ENCODE peak calls at places on chromosomes 2 and 18, in seven cellular contexts. C is ovary, L is NT2/D1, G is Caco-2, Q is mammary epithelial cell, E is prostate gland, U is SK-N-SH. Z is an unnamed sample. For H3K36me3 and H3K27me3, the result is how much of the 10 kb centered on the place peaks cover.

GRCh38 chr18:37042381-37042780 is 213.5 kb downstream of the KIAA1328 start:
- DNase-seq in C (no peak), U (no peak), L (no peak), E (no peak), Q (no peak), G (no peak), Z (no peak)

GRCh38 chr2:54366487-54367280 is 89.4 kb upstream of the SPTBN1 start:
- DNase-seq in G (no peak), E (no peak), C (no peak), U (no peak), Q (peak), L (no peak), Z (no peak)

GRCh38 chr2:191296083-191297006 is 51.1 kb downstream of the MYO1B start:
- DNase-seq in E (no peak), L (no peak), Q (no peak), G (no peak), C (no peak), U (no peak), Z (no peak)

GRCh38 chr2:160406591-160407392 is 86.8 kb downstream of the RBMS1 start:
- DNase-seq in C (peak), G (peak), U (peak), L (no peak), Q (peak), E (peak), Z (peak)

GRCh38 chr2:72143441-72144356 is 4.0 kb downstream of the CYP26B1 start:
- DNase-seq in C (peak), U (peak), L (no peak), G (no peak), E (peak), Q (no peak), Z (peak)

GRCh38 chr2:119196301-119197124 is 27.1 kb upstream of the STEAP3 start:
- DNase-seq in E (no peak), G (no peak), Q (peak), U (no peak), C (no peak), L (peak), Z (peak)

GRCh38 chr18:24209558-24209957 is 70.7 kb downstream of the CABYR start:
- DNase-seq in G (no peak), L (no peak), E (no peak), C (no peak), U (no peak), Q (no peak), Z (no peak)

GRCh38 chr2:177489719-177490301 is 97.2 kb downstream of the AGPS start:
- DNase-seq in E (no peak), G (peak), C (no peak), U (peak), L (peak), Q (no peak), Z (peak)

GRCh38 chr2:64762301-64762997 is 108.7 kb upstream of the SERTAD2 start:
- DNase-seq in Q (no peak), G (no peak), U (no peak), L (no peak), E (no peak), C (no peak), Z (no peak)

GRCh38 chr2:1230155-1230893 is 182.9 kb upstream of the TPO start:
- DNase-seq in E (no peak), U (no peak), L (no peak), C (no peak), Q (no peak), G (no peak), Z (no peak)

GRCh38 chr2:38554973-38555595 is 47.6 kb downstream of the HNRNPLL start:
- DNase-seq in C (no peak), U (no peak), E (no peak), G (peak), L (no peak), Q (no peak), Z (no peak)

GRCh38 chr2:200627110-200627770 is 41.4 kb downstream of the AOX1 start:
- DNase-seq in L (no peak), E (no peak), U (no peak), G (no peak), Q (no peak), C (no peak), Z (no peak)

GRCh38 chr18:48409591-48410094 is 460 bp upstream of the ZBTB7C start:
- DNase-seq in L (no peak), E (no peak), Q (peak), G (peak), C (peak), U (peak), Z (peak)

GRCh38 chr2:227853204-227853629 is 18.2 kb upstream of the DAW1 start:
- DNase-seq in C (no peak), G (no peak), U (no peak), Q (peak), E (no peak), L (no peak), Z (no peak)

GRCh38 chr2:18378020-18378653 is 182.3 kb downstream of the RDH14 start:
- DNase-seq in G (peak), L (peak), U (peak), C (no peak), E (peak), Q (peak), Z (peak)

GRCh38 chr2:157246212-157247067 is 11.1 kb upstream of the GALNT5 start:
- DNase-seq in C (no peak), L (no peak), G (peak), Q (peak), U (no peak), E (no peak), Z (no peak)

GRCh38 chr18:10169064-10169562 is 255.3 kb downstream of the VAPA start:
- DNase-seq in C (no peak), E (peak), G (no peak), Q (peak), L (no peak), U (peak), Z (no peak)

GRCh38 chr2:5925620-5926019 is 233.4 kb downstream of the SOX11 start:
- DNase-seq in Q (no peak), L (no peak), E (no peak), U (no peak), C (no peak), G (no peak), Z (no peak)

GRCh38 chr2:10721344-10722251 is at the start of gene ATP6V1C2:
- DNase-seq in G (peak), U (peak), L (peak), C (no peak), E (peak), Q (no peak), Z (peak)

GRCh38 chr2:28958689-28959088 is 22.4 kb upstream of the TOGARAM2 start:
- DNase-seq in U (peak), C (peak), G (peak), E (peak), L (no peak), Q (peak), Z (peak)

DNA sequence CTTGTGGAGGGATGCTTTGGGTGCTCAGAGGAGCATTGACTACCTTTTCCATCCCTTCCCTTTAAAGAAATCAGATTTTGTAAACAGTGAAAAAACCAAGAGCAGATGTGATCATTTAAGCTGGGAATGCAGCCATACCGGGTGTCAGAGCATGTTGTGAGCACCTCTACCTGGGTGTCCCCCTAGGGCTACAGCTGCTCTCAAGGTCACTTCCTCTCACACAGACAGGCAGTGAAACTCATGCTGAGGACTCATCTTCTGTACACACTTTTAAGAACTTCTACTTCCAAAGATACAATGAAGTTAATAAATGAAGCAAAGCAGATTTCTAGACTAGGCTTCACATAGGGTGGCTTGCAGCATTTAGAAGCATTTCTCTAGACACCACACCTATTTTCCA is 48.4 kb upstream of the FRZB start:
- DNase-seq in Q (no peak), L (no peak), C (no peak), G (no peak), E (no peak), U (no peak), Z (no peak)
- H3K36me3 ChIP-seq in Q (under half), L (under half), C (under half), G (under half), E (under half), U (under half), Z (under half)

GRCh38 chr18:55585586-55586521 is 2.1 kb downstream of the TCF4 start:
- DNase-seq in L (no peak), E (no peak), G (no peak), U (no peak), Q (no peak), C (peak), Z (no peak)
- H3K4me3 ChIP-seq in L (peak), E (peak), G (peak), U (peak), Q (peak), C (peak), Z (no peak)

GRCh38 chr18:4119813-4120212 is 335.3 kb downstream of the DLGAP1 start:
- DNase-seq in C (no peak), Q (no peak), E (no peak), G (no peak), L (no peak), U (no peak), Z (no peak)

DNA sequence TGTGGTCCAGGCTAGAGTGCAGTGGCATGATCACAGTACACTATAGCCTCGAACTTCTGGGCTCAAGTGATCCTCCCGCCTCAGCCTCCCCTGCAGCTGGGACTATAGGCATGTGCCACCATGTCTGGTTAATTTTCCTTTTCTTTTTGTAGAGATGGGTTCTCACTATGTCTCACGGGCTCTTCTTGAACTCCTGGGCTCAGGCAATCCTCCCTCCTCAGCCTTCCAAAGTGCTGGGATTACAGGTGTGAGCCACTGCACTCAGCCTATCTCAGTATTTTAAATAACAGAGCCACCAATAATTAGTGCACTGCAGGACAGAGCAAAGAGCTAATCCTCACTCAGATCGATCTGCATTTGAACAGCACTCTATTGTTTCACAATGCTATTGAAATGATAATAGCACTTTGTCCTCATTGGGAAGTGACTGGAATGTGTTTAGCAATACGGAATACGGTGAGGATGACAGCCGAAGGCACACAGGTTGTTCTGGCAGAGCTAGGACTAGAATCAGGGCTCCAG is 335.9 kb downstream of the DLGAP1 start:
- DNase-seq in Q (no peak), C (no peak), U (no peak), E (no peak), G (no peak), L (peak), Z (peak)
- H3K27me3 ChIP-seq in Q (under half), C (under half), U (under half), E (under half), G (under half), L (under half), Z (under half)

GRCh38 chr18:70188113-70188512 is 17.4 kb downstream of the RTTN start:
- DNase-seq in L (no peak), E (no peak), Q (no peak), G (no peak), C (no peak), U (no peak), Z (no peak)
- H3K36me3 ChIP-seq in L (under half), E (under half), Q (under half), G (under half), C (under half), U (under half), Z (under half)

GRCh38 chr2:26961603-26962184 is 8.7 kb upstream of the MAPRE3 start:
- DNase-seq in C (peak), G (peak), U (peak), Q (peak), L (peak), E (peak), Z (peak)
- H3K4me3 ChIP-seq in C (no peak), G (no peak), U (no peak), Q (no peak), L (no peak), E (no peak), Z (no peak)

DNA sequence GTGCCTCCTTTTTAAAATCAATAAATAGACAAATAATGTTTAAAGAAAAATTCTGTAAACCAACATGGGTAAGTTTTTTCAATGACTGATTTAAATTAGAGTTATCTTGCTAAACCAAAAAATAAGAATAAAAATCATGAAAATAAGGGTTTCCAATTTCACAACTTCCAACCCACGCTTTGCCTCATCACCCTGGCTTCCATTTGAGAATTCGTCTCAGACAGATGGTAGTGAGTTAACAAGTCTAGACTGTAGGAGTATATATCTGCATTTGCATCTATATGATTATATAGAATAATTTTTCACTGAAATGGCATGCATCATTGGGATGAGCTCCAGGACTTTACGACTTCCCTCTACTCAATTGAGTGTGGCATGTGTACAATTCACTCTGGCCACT is 1673.4 kb upstream of the CELF4 start:
- DNase-seq in G (no peak), L (no peak), E (no peak), U (no peak), Q (no peak), C (no peak), Z (no peak)
- H3K27me3 ChIP-seq in G (under half), L (under half), E (under half), U (under half), Q (under half), C (under half), Z (under half)

DNA sequence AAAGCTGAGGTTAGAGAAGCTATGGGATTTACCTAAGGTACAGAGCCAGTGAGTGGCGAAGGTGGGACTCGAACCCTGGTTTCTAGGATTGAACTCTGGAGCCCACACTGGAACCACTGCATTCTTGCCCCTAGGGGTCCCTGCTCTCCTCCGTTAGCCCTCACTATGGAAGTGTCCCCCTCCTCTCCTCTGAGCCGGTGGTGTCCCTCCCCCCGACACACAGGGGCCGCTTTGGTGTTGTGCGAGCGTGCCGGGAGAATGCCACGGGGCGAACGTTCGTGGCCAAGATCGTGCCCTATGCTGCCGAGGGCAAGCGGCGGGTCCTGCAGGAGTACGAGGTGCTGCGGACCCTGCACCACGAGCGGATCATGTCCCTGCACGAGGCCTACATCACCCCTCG is 8.5 kb upstream of the GMPPA start:
- DNase-seq in C (no peak), G (no peak), Q (no peak), U (no peak), E (no peak), L (no peak), Z (peak)
- H3K36me3 ChIP-seq in C (under half), G (under half), Q (under half), U (under half), E (under half), L (under half), Z (under half)

GRCh38 chr2:117859924-117860647 is 45.6 kb downstream of the DDX18 start:
- DNase-seq in L (no peak), U (peak), Q (no peak), E (no peak), C (no peak), G (no peak), Z (no peak)
- H3K4me3 ChIP-seq in L (no peak), U (peak), Q (no peak), E (peak), C (no peak), G (no peak), Z (no peak)

DNA sequence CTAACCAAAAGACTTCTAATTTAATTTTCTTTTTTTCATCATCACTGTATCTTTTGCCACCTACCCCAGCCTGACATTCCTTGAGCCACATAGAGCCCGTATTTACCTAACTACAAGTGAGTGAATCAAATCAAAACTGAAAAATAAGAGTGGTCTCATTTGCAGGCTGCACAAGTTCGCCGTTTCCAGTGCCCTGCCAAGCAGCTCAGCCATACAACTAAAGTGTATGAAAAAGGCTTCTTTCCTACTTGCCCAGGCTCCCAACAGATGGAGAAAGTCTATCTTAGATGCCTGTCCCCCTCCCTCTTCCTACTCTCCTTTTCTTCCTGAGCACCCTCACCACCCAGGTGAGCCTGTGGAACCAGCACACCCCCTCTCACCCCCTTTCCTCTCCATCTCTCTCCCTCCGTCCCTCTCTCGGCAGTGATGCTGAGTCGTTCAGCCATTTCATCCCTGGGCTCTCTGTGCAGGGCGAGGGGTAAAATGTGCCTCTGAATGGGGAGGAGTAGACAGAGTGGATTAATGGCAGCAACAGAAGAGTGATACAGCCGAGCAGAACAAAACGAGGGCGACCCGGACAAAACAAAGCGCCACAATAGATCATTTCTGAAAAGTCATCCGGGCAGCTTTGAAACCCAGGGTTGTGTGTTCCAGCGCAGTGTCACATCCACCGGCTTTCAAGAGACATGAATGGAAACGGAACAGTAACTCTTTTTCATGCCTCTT is 65.0 kb upstream of the POU3F3 start:
- DNase-seq in Q (no peak), G (no peak), C (no peak), E (no peak), U (no peak), L (no peak), Z (no peak)
- H3K27me3 ChIP-seq in Q (under half), G (under half), C (under half), E (under half), U (under half), L (under half), Z (under half)

GRCh38 chr2:42328148-42328833 is 32.7 kb downstream of the COX7A2L start:
- DNase-seq in E (no peak), Q (peak), G (no peak), U (no peak), L (no peak), C (no peak), Z (no peak)

GRCh38 chr2:42331569-42332284 is 29.3 kb downstream of the COX7A2L start:
- DNase-seq in C (no peak), E (no peak), Q (no peak), U (no peak), G (no peak), L (no peak), Z (no peak)

GRCh38 chr2:42329779-42330178 is 31.2 kb downstream of the COX7A2L start:
- DNase-seq in U (no peak), Q (no peak), C (no peak), G (no peak), L (no peak), E (no peak), Z (no peak)

GRCh38 chr2:42327125-42327524 is 33.9 kb downstream of the COX7A2L start:
- DNase-seq in L (no peak), C (no peak), Q (peak), G (no peak), E (peak), U (no peak), Z (no peak)

DNA sequence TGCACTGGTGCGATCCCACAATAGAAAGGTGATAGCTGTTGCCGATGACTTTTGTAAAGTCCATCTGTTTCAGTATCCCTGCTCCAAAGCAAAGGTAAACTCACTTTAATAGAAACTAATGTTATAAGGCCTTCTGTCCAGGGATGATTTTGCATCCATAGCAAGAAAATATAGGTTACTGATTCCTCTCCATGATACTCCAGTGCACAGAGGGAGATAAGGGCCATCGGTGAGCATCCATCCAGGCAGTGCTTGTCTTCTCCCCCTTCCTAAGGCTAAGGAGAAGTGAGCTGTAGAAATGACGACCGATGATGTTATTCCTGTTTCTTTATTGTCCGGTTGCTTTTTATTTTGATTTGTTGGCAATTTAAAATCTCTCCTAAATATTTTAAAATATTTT is 32.1 kb downstream of the COX7A2L start:
- DNase-seq in U (no peak), Q (no peak), L (no peak), G (no peak), E (no peak), C (no peak), Z (no peak)
- H3K36me3 ChIP-seq in U (half or more), Q (under half), L (half or more), G (under half), E (under half), C (under half), Z (under half)

Z was measured in H7.